ENCODE peak calls at places on chromosomes 7 and 10, in seven cellular contexts. One of them, this sample, is unnamed. For H3K27me3, the result is how much of the 10 kb centered on the place peaks cover.

GRCh38 chr7:5709347-5709950 is 72.0 kb downstream of the RNF216 start:
- DNase-seq in transverse colon: no peak
- DNase-seq in uterus: no peak
- DNase-seq in heart right ventricle: no peak
- DNase-seq in breast epithelium: no peak
- DNase-seq in BJ: peak
- DNase-seq in fibroblast of lung: peak
- DNase-seq in this sample: no peak

GRCh38 chr7:70072220-70072619 is 473.9 kb downstream of the AUTS2 start:
- DNase-seq in transverse colon: no peak
- DNase-seq in uterus: no peak
- DNase-seq in heart right ventricle: no peak
- DNase-seq in breast epithelium: no peak
- DNase-seq in BJ: no peak
- DNase-seq in fibroblast of lung: peak
- DNase-seq in this sample: no peak

GRCh38 chr10:125878957-125879835 is 1.9 kb downstream of the DHX32 start:
- DNase-seq in transverse colon: no peak
- DNase-seq in uterus: no peak
- DNase-seq in heart right ventricle: no peak
- DNase-seq in breast epithelium: no peak
- DNase-seq in BJ: peak
- DNase-seq in fibroblast of lung: peak
- DNase-seq in this sample: no peak

GRCh38 chr7:32020760-32021159 is 49.4 kb downstream of the PDE1C start:
- DNase-seq in transverse colon: no peak
- DNase-seq in uterus: no peak
- DNase-seq in heart right ventricle: no peak
- DNase-seq in breast epithelium: no peak
- DNase-seq in BJ: no peak
- DNase-seq in fibroblast of lung: no peak
- DNase-seq in this sample: no peak

GRCh38 chr10:77332256-77332655 is 305.4 kb downstream of the KCNMA1 start:
- DNase-seq in transverse colon: no peak
- DNase-seq in uterus: no peak
- DNase-seq in heart right ventricle: no peak
- DNase-seq in breast epithelium: no peak
- DNase-seq in BJ: no peak
- DNase-seq in fibroblast of lung: no peak
- DNase-seq in this sample: no peak

GRCh38 chr7:149287622-149288021 is 25.6 kb downstream of the ZNF783 start:
- DNase-seq in transverse colon: no peak
- DNase-seq in uterus: no peak
- DNase-seq in heart right ventricle: no peak
- DNase-seq in breast epithelium: no peak
- DNase-seq in BJ: no peak
- DNase-seq in fibroblast of lung: no peak
- DNase-seq in this sample: no peak

GRCh38 chr7:25731035-25731880 is 420.7 kb upstream of the NFE2L3 start:
- DNase-seq in transverse colon: no peak
- DNase-seq in uterus: no peak
- DNase-seq in heart right ventricle: no peak
- DNase-seq in breast epithelium: no peak
- DNase-seq in BJ: no peak
- DNase-seq in fibroblast of lung: no peak
- DNase-seq in this sample: no peak

GRCh38 chr10:122571892-122572291 is 11.3 kb downstream of the DMBT1 start:
- DNase-seq in transverse colon: no peak
- DNase-seq in uterus: no peak
- DNase-seq in heart right ventricle: no peak
- DNase-seq in breast epithelium: no peak
- DNase-seq in BJ: no peak
- DNase-seq in fibroblast of lung: no peak
- DNase-seq in this sample: no peak

GRCh38 chr7:139675127-139676110 is 102.4 kb downstream of the HIPK2 start:
- DNase-seq in transverse colon: no peak
- DNase-seq in uterus: no peak
- DNase-seq in heart right ventricle: no peak
- DNase-seq in breast epithelium: no peak
- DNase-seq in BJ: no peak
- DNase-seq in fibroblast of lung: peak
- DNase-seq in this sample: peak

GRCh38 chr10:92506336-92506735 is 67.6 kb downstream of the IDE start:
- DNase-seq in transverse colon: no peak
- DNase-seq in uterus: no peak
- DNase-seq in heart right ventricle: no peak
- DNase-seq in breast epithelium: no peak
- DNase-seq in BJ: no peak
- DNase-seq in fibroblast of lung: no peak
- DNase-seq in this sample: no peak

GRCh38 chr10:69816963-69817605 is 15.4 kb downstream of the COL13A1 start:
- DNase-seq in transverse colon: no peak
- DNase-seq in uterus: no peak
- DNase-seq in heart right ventricle: no peak
- DNase-seq in breast epithelium: no peak
- DNase-seq in BJ: no peak
- DNase-seq in fibroblast of lung: no peak
- DNase-seq in this sample: no peak

GRCh38 chr10:70493660-70494234 is 15.2 kb downstream of the PALD1 start:
- DNase-seq in transverse colon: peak
- DNase-seq in uterus: no peak
- DNase-seq in heart right ventricle: peak
- DNase-seq in breast epithelium: no peak
- DNase-seq in BJ: no peak
- DNase-seq in fibroblast of lung: no peak
- DNase-seq in this sample: peak

GRCh38 chr10:114489521-114490310 is 85.4 kb upstream of the AFAP1L2 start:
- DNase-seq in transverse colon: no peak
- DNase-seq in uterus: no peak
- DNase-seq in heart right ventricle: no peak
- DNase-seq in breast epithelium: no peak
- DNase-seq in BJ: no peak
- DNase-seq in fibroblast of lung: peak
- DNase-seq in this sample: no peak

GRCh38 chr7:157906583-157906982 is 569.8 kb downstream of the DNAJB6 start:
- DNase-seq in transverse colon: no peak
- DNase-seq in uterus: no peak
- DNase-seq in heart right ventricle: no peak
- DNase-seq in breast epithelium: no peak
- DNase-seq in BJ: no peak
- DNase-seq in fibroblast of lung: no peak
- DNase-seq in this sample: no peak

DNA sequence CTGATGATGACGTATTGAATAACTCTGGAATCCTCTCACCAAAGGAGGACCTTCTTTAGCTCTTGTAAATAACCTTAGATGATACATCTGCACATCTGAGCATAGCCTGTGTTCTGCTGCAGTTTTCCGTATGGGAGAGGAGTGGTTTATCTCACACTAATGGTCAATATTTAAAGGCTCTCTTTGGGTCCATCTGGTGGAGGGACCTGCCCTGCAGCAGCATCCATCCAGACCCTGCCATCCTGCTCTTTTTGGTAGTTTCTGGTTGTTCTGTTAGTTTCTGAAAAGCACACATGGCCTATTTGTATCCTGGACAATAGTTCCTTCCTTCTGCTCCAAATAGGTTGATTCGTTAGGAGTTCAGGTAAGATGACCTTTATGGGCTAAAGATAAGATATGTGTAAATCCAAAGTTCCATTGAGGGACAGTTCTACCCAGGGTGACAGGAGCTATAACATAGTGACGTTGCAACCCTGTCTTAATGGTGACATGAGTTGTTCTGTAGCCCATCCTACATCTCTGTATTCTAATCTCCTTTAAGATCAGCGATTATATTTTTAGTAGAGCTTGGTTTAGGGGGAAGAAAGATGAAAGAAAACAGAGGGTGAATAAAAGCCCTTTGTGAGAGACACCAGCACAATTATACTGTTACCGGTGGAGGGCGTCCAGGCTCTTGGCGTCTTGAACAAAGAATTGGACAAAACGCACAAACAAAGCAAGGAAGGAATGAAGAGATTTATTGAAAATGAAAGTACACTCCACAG is 60.0 kb upstream of the KLF14 start:
- DNase-seq in transverse colon: no peak
- DNase-seq in uterus: no peak
- DNase-seq in heart right ventricle: no peak
- DNase-seq in breast epithelium: no peak
- DNase-seq in BJ: no peak
- DNase-seq in fibroblast of lung: peak
- DNase-seq in this sample: no peak
- TF ChIP-seq CTCF in transverse colon: no peak
- TF ChIP-seq CTCF in uterus: no peak
- TF ChIP-seq CTCF in heart right ventricle: no peak
- TF ChIP-seq CTCF in breast epithelium: no peak
- TF ChIP-seq CTCF in BJ: peak
- TF ChIP-seq CTCF in fibroblast of lung: peak
- TF ChIP-seq CTCF in this sample: no peak

GRCh38 chr10:112235920-112236319 is 47.3 kb upstream of the TECTB start:
- DNase-seq in transverse colon: no peak
- DNase-seq in uterus: no peak
- DNase-seq in heart right ventricle: no peak
- DNase-seq in breast epithelium: no peak
- DNase-seq in BJ: no peak
- DNase-seq in fibroblast of lung: no peak
- DNase-seq in this sample: no peak
- H3K4me3 ChIP-seq in transverse colon: no peak
- H3K4me3 ChIP-seq in uterus: no peak
- H3K4me3 ChIP-seq in heart right ventricle: no peak
- H3K4me3 ChIP-seq in breast epithelium: no peak
- H3K4me3 ChIP-seq in BJ: no peak
- H3K4me3 ChIP-seq in fibroblast of lung: no peak
- H3K4me3 ChIP-seq in this sample: no peak

GRCh38 chr7:101125989-101126650 is 784 bp upstream of the SERPINE1 start:
- DNase-seq in transverse colon: peak
- DNase-seq in uterus: peak
- DNase-seq in heart right ventricle: peak
- DNase-seq in breast epithelium: no peak
- DNase-seq in BJ: no peak
- DNase-seq in fibroblast of lung: peak
- DNase-seq in this sample: no peak
- H3K27me3 ChIP-seq in transverse colon: under half
- H3K27me3 ChIP-seq in uterus: under half
- H3K27me3 ChIP-seq in heart right ventricle: under half
- H3K27me3 ChIP-seq in breast epithelium: under half
- H3K27me3 ChIP-seq in BJ: under half
- H3K27me3 ChIP-seq in fibroblast of lung: under half
- H3K27me3 ChIP-seq in this sample: under half

GRCh38 chr10:13518076-13518692 is 10.6 kb downstream of the BEND7 start:
- DNase-seq in transverse colon: no peak
- DNase-seq in uterus: no peak
- DNase-seq in heart right ventricle: no peak
- DNase-seq in breast epithelium: no peak
- DNase-seq in BJ: no peak
- DNase-seq in fibroblast of lung: no peak
- DNase-seq in this sample: no peak
- TF ChIP-seq CTCF in transverse colon: no peak
- TF ChIP-seq CTCF in uterus: no peak
- TF ChIP-seq CTCF in heart right ventricle: peak
- TF ChIP-seq CTCF in breast epithelium: no peak
- TF ChIP-seq CTCF in BJ: peak
- TF ChIP-seq CTCF in fibroblast of lung: peak
- TF ChIP-seq CTCF in this sample: peak

GRCh38 chr7:36216063-36216684 is 63.1 kb downstream of the EEPD1 start:
- DNase-seq in transverse colon: peak
- DNase-seq in uterus: no peak
- DNase-seq in heart right ventricle: no peak
- DNase-seq in breast epithelium: no peak
- DNase-seq in BJ: no peak
- DNase-seq in fibroblast of lung: peak
- DNase-seq in this sample: no peak
- H3K4me3 ChIP-seq in transverse colon: no peak
- H3K4me3 ChIP-seq in uterus: no peak
- H3K4me3 ChIP-seq in heart right ventricle: no peak
- H3K4me3 ChIP-seq in breast epithelium: no peak
- H3K4me3 ChIP-seq in BJ: no peak
- H3K4me3 ChIP-seq in fibroblast of lung: no peak
- H3K4me3 ChIP-seq in this sample: no peak

DNA sequence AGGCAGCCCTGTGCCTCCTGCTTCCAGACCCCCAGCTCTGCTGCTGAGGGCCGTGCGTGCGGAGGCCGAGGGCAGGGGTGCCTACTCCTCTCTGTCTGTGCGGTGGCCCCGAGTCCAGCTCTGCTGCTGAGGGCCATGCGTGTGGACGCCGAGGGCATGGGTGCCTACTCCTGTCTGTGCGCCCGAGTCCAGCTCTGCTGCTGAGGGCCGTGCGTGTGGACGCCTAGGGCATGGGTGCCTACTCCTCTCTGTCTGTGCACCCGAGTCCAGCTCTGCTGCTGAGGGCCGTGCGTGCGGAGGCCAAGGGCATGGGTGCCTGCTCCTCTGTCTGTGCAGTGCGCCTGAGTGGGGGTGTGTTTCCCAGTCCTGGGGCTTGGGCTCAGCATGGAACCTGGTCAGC is 142.7 kb downstream of the ZMYND11 start:
- DNase-seq in transverse colon: no peak
- DNase-seq in uterus: no peak
- DNase-seq in heart right ventricle: no peak
- DNase-seq in breast epithelium: no peak
- DNase-seq in BJ: no peak
- DNase-seq in fibroblast of lung: no peak
- DNase-seq in this sample: no peak
- H3K27me3 ChIP-seq in transverse colon: under half
- H3K27me3 ChIP-seq in uterus: under half
- H3K27me3 ChIP-seq in heart right ventricle: under half
- H3K27me3 ChIP-seq in breast epithelium: under half
- H3K27me3 ChIP-seq in BJ: under half
- H3K27me3 ChIP-seq in fibroblast of lung: under half
- H3K27me3 ChIP-seq in this sample: under half